ENCODE peak calls at places on chromosome 6, in six cellular contexts. One of them, this sample, is unnamed.

GRCh38 chr6:144922120-144922722 is 637.1 kb downstream of the UTRN start:
- DNase-seq in right lobe of liver: peak; percentile 55
- DNase-seq in activated T-cell treated with anti-CD3 and anti-CD28 coated beads for 1 hour: no peak
- DNase-seq in NCI-H1417: no peak
- DNase-seq in fibroblast of villous mesenchyme: peak; percentile 39
- DNase-seq in AG20443: peak; percentile 91
- DNase-seq in this sample: no peak

GRCh38 chr6:6328451-6328850 is 8.0 kb upstream of the F13A1 start:
- DNase-seq in right lobe of liver: no peak
- DNase-seq in activated T-cell treated with anti-CD3 and anti-CD28 coated beads for 1 hour: no peak
- DNase-seq in NCI-H1417: no peak
- DNase-seq in fibroblast of villous mesenchyme: no peak
- DNase-seq in AG20443: no peak
- DNase-seq in this sample: no peak

GRCh38 chr6:168574075-168574698 is 133.2 kb downstream of the SMOC2 start:
- DNase-seq in right lobe of liver: no peak
- DNase-seq in activated T-cell treated with anti-CD3 and anti-CD28 coated beads for 1 hour: no peak
- DNase-seq in NCI-H1417: no peak
- DNase-seq in fibroblast of villous mesenchyme: no peak
- DNase-seq in AG20443: no peak
- DNase-seq in this sample: no peak

GRCh38 chr6:30709101-30709868 is 7.8 kb downstream of the MDC1 start:
- DNase-seq in right lobe of liver: peak; percentile 13
- DNase-seq in activated T-cell treated with anti-CD3 and anti-CD28 coated beads for 1 hour: no peak
- DNase-seq in NCI-H1417: no peak
- DNase-seq in fibroblast of villous mesenchyme: no peak
- DNase-seq in AG20443: no peak
- DNase-seq in this sample: no peak

GRCh38 chr6:50840112-50840813 is 21.6 kb downstream of the TFAP2B start:
- DNase-seq in right lobe of liver: no peak
- DNase-seq in activated T-cell treated with anti-CD3 and anti-CD28 coated beads for 1 hour: no peak
- DNase-seq in NCI-H1417: no peak
- DNase-seq in fibroblast of villous mesenchyme: no peak
- DNase-seq in AG20443: no peak
- DNase-seq in this sample: no peak

GRCh38 chr6:37319856-37320255 is 33.9 kb upstream of the RNF8 start:
- DNase-seq in right lobe of liver: no peak
- DNase-seq in activated T-cell treated with anti-CD3 and anti-CD28 coated beads for 1 hour: no peak
- DNase-seq in NCI-H1417: no peak
- DNase-seq in fibroblast of villous mesenchyme: no peak
- DNase-seq in AG20443: peak; percentile 26
- DNase-seq in this sample: no peak

GRCh38 chr6:10518461-10519216 is 2.5 kb upstream of the GCNT2 start:
- DNase-seq in right lobe of liver: no peak
- DNase-seq in activated T-cell treated with anti-CD3 and anti-CD28 coated beads for 1 hour: no peak
- DNase-seq in NCI-H1417: no peak
- DNase-seq in fibroblast of villous mesenchyme: no peak
- DNase-seq in AG20443: no peak
- DNase-seq in this sample: no peak

GRCh38 chr6:106534564-106534982 is 94.7 kb downstream of the RTN4IP1 start:
- DNase-seq in right lobe of liver: no peak
- DNase-seq in activated T-cell treated with anti-CD3 and anti-CD28 coated beads for 1 hour: no peak
- DNase-seq in NCI-H1417: no peak
- DNase-seq in fibroblast of villous mesenchyme: no peak
- DNase-seq in AG20443: no peak
- DNase-seq in this sample: peak; percentile 19